ENCODE peak calls at places on chromosomes 12 and 14, in five cellular contexts. One of them, this sample, is unnamed.

GRCh38 chr12:46555379-46555778 is 182.8 kb upstream of the SLC38A2 start:
- DNase-seq in NCI-H2081 treated with DMSO at 0.1 percent for 48 hours: no peak
- DNase-seq in activated T-cell treated with anti-CD3 and anti-CD28 coated beads for 4 hours: no peak
- DNase-seq in iris pigment epithelial cell: peak
- DNase-seq in LoVo: no peak
- DNase-seq in this sample: no peak

GRCh38 chr14:71415404-71415690 is 508.1 kb downstream of the PCNX1 start:
- DNase-seq in NCI-H2081 treated with DMSO at 0.1 percent for 48 hours: no peak
- DNase-seq in activated T-cell treated with anti-CD3 and anti-CD28 coated beads for 4 hours: no peak
- DNase-seq in iris pigment epithelial cell: peak
- DNase-seq in LoVo: no peak
- DNase-seq in this sample: no peak

GRCh38 chr14:59037620-59038019 is 150.8 kb upstream of the DAAM1 start:
- DNase-seq in NCI-H2081 treated with DMSO at 0.1 percent for 48 hours: no peak
- DNase-seq in activated T-cell treated with anti-CD3 and anti-CD28 coated beads for 4 hours: no peak
- DNase-seq in iris pigment epithelial cell: no peak
- DNase-seq in LoVo: no peak
- DNase-seq in this sample: no peak

GRCh38 chr12:75389061-75389460 is 1.8 kb upstream of the GLIPR1L2 start:
- DNase-seq in NCI-H2081 treated with DMSO at 0.1 percent for 48 hours: peak
- DNase-seq in activated T-cell treated with anti-CD3 and anti-CD28 coated beads for 4 hours: no peak
- DNase-seq in iris pigment epithelial cell: peak
- DNase-seq in LoVo: peak
- DNase-seq in this sample: no peak

GRCh38 chr14:68547305-68548193 is 245.3 kb downstream of the ZFP36L1 start:
- DNase-seq in NCI-H2081 treated with DMSO at 0.1 percent for 48 hours: no peak
- DNase-seq in activated T-cell treated with anti-CD3 and anti-CD28 coated beads for 4 hours: no peak
- DNase-seq in iris pigment epithelial cell: peak
- DNase-seq in LoVo: peak
- DNase-seq in this sample: peak

GRCh38 chr14:101125719-101126375 is 222.3 kb upstream of the RTL1 start:
- DNase-seq in NCI-H2081 treated with DMSO at 0.1 percent for 48 hours: no peak
- DNase-seq in activated T-cell treated with anti-CD3 and anti-CD28 coated beads for 4 hours: no peak
- DNase-seq in iris pigment epithelial cell: no peak
- DNase-seq in LoVo: no peak
- DNase-seq in this sample: no peak

GRCh38 chr12:11949738-11950403 is 120.9 kb upstream of the BCL2L14 start:
- DNase-seq in NCI-H2081 treated with DMSO at 0.1 percent for 48 hours: no peak
- DNase-seq in activated T-cell treated with anti-CD3 and anti-CD28 coated beads for 4 hours: no peak
- DNase-seq in iris pigment epithelial cell: no peak
- DNase-seq in LoVo: no peak
- DNase-seq in this sample: no peak

GRCh38 chr14:102777711-102778615 is 714 bp downstream of the TRAF3 start:
- DNase-seq in NCI-H2081 treated with DMSO at 0.1 percent for 48 hours: no peak
- DNase-seq in activated T-cell treated with anti-CD3 and anti-CD28 coated beads for 4 hours: no peak
- DNase-seq in iris pigment epithelial cell: peak
- DNase-seq in LoVo: no peak
- DNase-seq in this sample: no peak

GRCh38 chr12:66140726-66141125 is 10.2 kb upstream of the LLPH start:
- DNase-seq in NCI-H2081 treated with DMSO at 0.1 percent for 48 hours: no peak
- DNase-seq in activated T-cell treated with anti-CD3 and anti-CD28 coated beads for 4 hours: no peak
- DNase-seq in iris pigment epithelial cell: no peak
- DNase-seq in LoVo: no peak
- DNase-seq in this sample: no peak

GRCh38 chr12:43329381-43329780 is 222.6 kb downstream of the ADAMTS20 start:
- DNase-seq in NCI-H2081 treated with DMSO at 0.1 percent for 48 hours: no peak
- DNase-seq in activated T-cell treated with anti-CD3 and anti-CD28 coated beads for 4 hours: no peak
- DNase-seq in iris pigment epithelial cell: no peak
- DNase-seq in LoVo: no peak
- DNase-seq in this sample: no peak

GRCh38 chr12:48973992-48974673 is 2.6 kb upstream of the WNT10B start:
- DNase-seq in NCI-H2081 treated with DMSO at 0.1 percent for 48 hours: no peak
- DNase-seq in activated T-cell treated with anti-CD3 and anti-CD28 coated beads for 4 hours: no peak
- DNase-seq in iris pigment epithelial cell: peak
- DNase-seq in LoVo: no peak
- DNase-seq in this sample: no peak

GRCh38 chr12:15984097-15984800 is 73.1 kb downstream of the DERA start:
- DNase-seq in NCI-H2081 treated with DMSO at 0.1 percent for 48 hours: no peak
- DNase-seq in activated T-cell treated with anti-CD3 and anti-CD28 coated beads for 4 hours: no peak
- DNase-seq in iris pigment epithelial cell: no peak
- DNase-seq in LoVo: no peak
- DNase-seq in this sample: no peak

GRCh38 chr12:27193106-27193505 is 51.0 kb upstream of the STK38L start:
- DNase-seq in NCI-H2081 treated with DMSO at 0.1 percent for 48 hours: no peak
- DNase-seq in activated T-cell treated with anti-CD3 and anti-CD28 coated beads for 4 hours: no peak
- DNase-seq in iris pigment epithelial cell: peak
- DNase-seq in LoVo: no peak
- DNase-seq in this sample: no peak

GRCh38 chr12:57477710-57478681 is 1.7 kb downstream of the ARHGAP9 start:
- DNase-seq in NCI-H2081 treated with DMSO at 0.1 percent for 48 hours: no peak
- DNase-seq in activated T-cell treated with anti-CD3 and anti-CD28 coated beads for 4 hours: no peak
- DNase-seq in iris pigment epithelial cell: peak
- DNase-seq in LoVo: no peak
- DNase-seq in this sample: no peak

GRCh38 chr12:15116073-15116472 is 105.1 kb downstream of the RERG start:
- DNase-seq in NCI-H2081 treated with DMSO at 0.1 percent for 48 hours: no peak
- DNase-seq in activated T-cell treated with anti-CD3 and anti-CD28 coated beads for 4 hours: no peak
- DNase-seq in iris pigment epithelial cell: no peak
- DNase-seq in LoVo: no peak
- DNase-seq in this sample: no peak

GRCh38 chr14:91356218-91356763 is 61.3 kb downstream of the CCDC88C start:
- DNase-seq in NCI-H2081 treated with DMSO at 0.1 percent for 48 hours: no peak
- DNase-seq in activated T-cell treated with anti-CD3 and anti-CD28 coated beads for 4 hours: no peak
- DNase-seq in iris pigment epithelial cell: no peak
- DNase-seq in LoVo: no peak
- DNase-seq in this sample: no peak

GRCh38 chr12:43271659-43272058 is 280.3 kb downstream of the ADAMTS20 start:
- DNase-seq in NCI-H2081 treated with DMSO at 0.1 percent for 48 hours: no peak
- DNase-seq in activated T-cell treated with anti-CD3 and anti-CD28 coated beads for 4 hours: no peak
- DNase-seq in iris pigment epithelial cell: no peak
- DNase-seq in LoVo: no peak
- DNase-seq in this sample: no peak

GRCh38 chr14:34983148-34983760 is 462 bp downstream of the SRP54 start:
- DNase-seq in NCI-H2081 treated with DMSO at 0.1 percent for 48 hours: no peak
- DNase-seq in activated T-cell treated with anti-CD3 and anti-CD28 coated beads for 4 hours: no peak
- DNase-seq in iris pigment epithelial cell: no peak
- DNase-seq in LoVo: no peak
- DNase-seq in this sample: no peak

GRCh38 chr12:74897425-74898211 is 312.0 kb downstream of the KCNC2 start:
- DNase-seq in NCI-H2081 treated with DMSO at 0.1 percent for 48 hours: no peak
- DNase-seq in activated T-cell treated with anti-CD3 and anti-CD28 coated beads for 4 hours: no peak
- DNase-seq in iris pigment epithelial cell: no peak
- DNase-seq in LoVo: no peak
- DNase-seq in this sample: no peak

GRCh38 chr14:44316647-44317432 is 190.2 kb downstream of the FSCB start:
- DNase-seq in NCI-H2081 treated with DMSO at 0.1 percent for 48 hours: no peak
- DNase-seq in activated T-cell treated with anti-CD3 and anti-CD28 coated beads for 4 hours: no peak
- DNase-seq in iris pigment epithelial cell: peak
- DNase-seq in LoVo: peak
- DNase-seq in this sample: peak

GRCh38 chr12:10285919-10286318 is 21.8 kb upstream of the KLRD1 start:
- DNase-seq in NCI-H2081 treated with DMSO at 0.1 percent for 48 hours: no peak
- DNase-seq in activated T-cell treated with anti-CD3 and anti-CD28 coated beads for 4 hours: no peak
- DNase-seq in iris pigment epithelial cell: no peak
- DNase-seq in LoVo: no peak
- DNase-seq in this sample: no peak

GRCh38 chr12:111420494-111420893 is 14.8 kb downstream of the SH2B3 start:
- DNase-seq in NCI-H2081 treated with DMSO at 0.1 percent for 48 hours: no peak
- DNase-seq in activated T-cell treated with anti-CD3 and anti-CD28 coated beads for 4 hours: no peak
- DNase-seq in iris pigment epithelial cell: no peak
- DNase-seq in LoVo: no peak
- DNase-seq in this sample: no peak

This sample was measured in T1000.